ENCODE peak calls at places on chromosomes 16 and 17, in nine cellular contexts. W is colonic mucosa; S is CD8-positive, alpha-beta T cell; B is fibroblast of the aortic adventitia; Q is body of pancreas; R is SJCRH30; M is fibroblast of mammary gland; P is HFF-Myc; A is RWPE2. K is an unnamed sample.

GRCh38 chr16:17106243-17106791 is 364.4 kb downstream of the XYLT1 start:
- DNase-seq in Q (no peak), S (no peak), B (no peak), W (no peak), M (no peak), A (no peak), P (no peak), R (no peak), K (no peak)

GRCh38 chr16:17798721-17799120 is 328.0 kb upstream of the XYLT1 start:
- DNase-seq in S (no peak), Q (no peak), R (no peak), B (no peak), M (no peak), A (no peak), P (no peak), W (no peak), K (no peak)

GRCh38 chr16:70685938-70686375 is at the start of gene MTSS2:
- DNase-seq in A (no peak), Q (peak; percentile 88), S (peak; percentile 26), W (peak; percentile 66), B (peak; percentile 75), P (no peak), M (peak; percentile 76), R (peak; percentile 82), K (no peak)

GRCh38 chr17:28926786-28927185 is 23.9 kb upstream of the DHRS13 start:
- DNase-seq in M (no peak), R (no peak), P (no peak), B (no peak), W (no peak), S (no peak), Q (no peak), A (no peak), K (no peak)

GRCh38 chr17:19022747-19023146 is 18.2 kb upstream of the FAM83G start:
- DNase-seq in Q (no peak), A (no peak), S (no peak), P (no peak), W (no peak), B (no peak), R (no peak), M (no peak), K (no peak)

GRCh38 chr17:18362509-18363020 is 785 bp downstream of the SHMT1 start:
- DNase-seq in Q (peak; percentile 78), P (no peak), B (peak; percentile 18), W (peak; percentile 78), S (no peak), M (peak; percentile 58), A (no peak), R (peak; percentile 89), K (no peak)

GRCh38 chr16:23498863-23499262 is 11.4 kb downstream of the GGA2 start:
- DNase-seq in B (no peak), A (no peak), W (no peak), Q (no peak), S (no peak), M (no peak), P (no peak), R (no peak), K (no peak)

GRCh38 chr17:35731932-35732805 is 730 bp downstream of the RASL10B start:
- DNase-seq in R (no peak), S (no peak), W (no peak), M (no peak), A (no peak), P (no peak), Q (peak; percentile 43), B (no peak), K (no peak)

GRCh38 chr17:57107498-57108101 is 22.6 kb downstream of the AKAP1 start:
- DNase-seq in W (peak; percentile 80), R (no peak), M (no peak), S (no peak), P (no peak), A (no peak), B (no peak), Q (no peak), K (no peak)

GRCh38 chr17:19460695-19461094 is 49.7 kb downstream of the RNF112 start:
- DNase-seq in S (no peak), P (no peak), B (peak; percentile 54), Q (no peak), A (no peak), R (peak; percentile 73), W (peak; percentile 38), M (peak; percentile 38), K (no peak)

GRCh38 chr17:71453876-71454422 is 666.9 kb upstream of the SOX9 start:
- DNase-seq in M (no peak), A (no peak), Q (no peak), R (no peak), S (no peak), W (no peak), B (no peak), P (no peak), K (no peak)

GRCh38 chr17:49291929-49292328 is 61.3 kb upstream of the PHOSPHO1 start:
- DNase-seq in M (no peak), R (no peak), P (no peak), Q (no peak), W (no peak), S (no peak), A (no peak), B (no peak), K (no peak)

GRCh38 chr17:74779948-74780400 is 3.8 kb upstream of the NAT9 start:
- DNase-seq in S (peak; percentile 44), B (no peak), Q (no peak), A (no peak), W (no peak), P (no peak), M (no peak), R (no peak), K (no peak)

GRCh38 chr16:81567987-81568748 is 123.6 kb downstream of the CMIP start:
- DNase-seq in R (no peak), B (peak; percentile 64), M (peak; percentile 47), P (no peak), A (no peak), S (no peak), Q (peak; percentile 56), W (no peak), K (no peak)

GRCh38 chr17:21530841-21531240 is 154.7 kb downstream of the KCNJ12 start:
- DNase-seq in B (no peak), Q (no peak), M (no peak), S (no peak), W (no peak), A (no peak), P (no peak), R (no peak), K (no peak)

GRCh38 chr17:6554871-6555330 is 1.5 kb downstream of the PITPNM3 start:
- DNase-seq in S (no peak), R (peak; percentile 63), A (no peak), Q (no peak), B (no peak), M (no peak), W (peak; percentile 65), P (no peak), K (no peak)

GRCh38 chr16:56588781-56589140 is 567 bp upstream of the MT3 start:
- DNase-seq in Q (no peak), R (no peak), S (no peak), W (no peak), B (no peak), A (no peak), P (no peak), M (no peak), K (no peak)

DNA sequence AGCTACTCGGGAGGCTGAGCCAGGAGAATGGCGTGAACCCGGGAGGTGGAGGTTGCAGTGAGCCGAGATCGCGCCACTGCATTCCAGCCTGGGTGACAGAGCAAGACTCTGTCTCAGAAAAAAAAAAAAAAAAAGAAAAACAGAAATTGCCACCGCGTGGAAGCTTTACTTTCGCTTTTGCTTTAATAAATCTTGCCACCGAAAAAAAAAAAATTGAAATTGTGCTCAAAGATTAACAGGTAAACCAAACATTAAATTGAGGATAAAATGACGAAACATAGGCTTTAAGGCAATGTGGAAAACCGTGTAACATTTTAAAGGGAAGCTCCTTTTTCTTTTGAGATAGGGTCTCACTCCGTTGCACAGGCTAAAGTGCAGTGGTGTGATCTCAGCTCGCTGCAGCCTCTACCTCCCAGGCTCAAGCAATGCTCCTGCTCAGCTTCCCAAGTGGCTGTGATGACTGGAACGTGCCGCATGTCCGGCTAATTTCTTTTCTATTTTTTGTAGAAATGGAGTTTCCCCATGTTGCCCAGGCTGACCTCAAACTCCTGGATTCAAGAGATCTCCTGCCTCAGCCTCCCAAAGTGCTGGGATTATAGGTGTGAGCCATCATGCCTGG is 40.1 kb downstream of the ZNF276 start:
- DNase-seq in A (no peak), B (no peak), M (no peak), R (no peak), Q (no peak), W (no peak), S (no peak), P (no peak), K (no peak)
- H3K4me3 ChIP-seq in A (no peak overlapping the region), B (no peak overlapping the region), M (no peak overlapping the region), R (no peak overlapping the region), Q (no peak overlapping the region), W (no peak overlapping the region), S (peak overlapping the region; percentile 21), P (no peak overlapping the region), K (no peak overlapping the region)

GRCh38 chr16:54937673-54938350 is 7.1 kb downstream of the IRX5 start:
- DNase-seq in A (no peak), B (no peak), Q (no peak), P (no peak), W (no peak), S (no peak), M (no peak), R (no peak), K (no peak)

GRCh38 chr16:54938351-54939346 is 8.0 kb downstream of the IRX5 start:
- DNase-seq in M (no peak), B (peak; percentile 14), A (no peak), R (no peak), W (no peak), Q (no peak), P (no peak), S (no peak), K (no peak)

GRCh38 chr16:54936086-54936978 is 5.7 kb downstream of the IRX5 start:
- DNase-seq in Q (peak; percentile 16), M (peak; percentile 57), S (no peak), B (peak; percentile 57), A (no peak), W (no peak), P (no peak), R (no peak), K (no peak)

GRCh38 chr16:54935411-54936085 is 4.9 kb downstream of the IRX5 start:
- DNase-seq in W (no peak), P (no peak), A (no peak), B (peak; percentile 31), R (no peak), Q (no peak), S (no peak), M (no peak), K (no peak)

GRCh38 chr16:54936979-54937672 is 6.5 kb downstream of the IRX5 start:
- DNase-seq in S (no peak), W (no peak), B (peak; percentile 58), P (no peak), R (no peak), M (peak; percentile 65), A (no peak), Q (peak; percentile 24), K (no peak)
- H3K4me3 ChIP-seq in S (peak overlapping the region; percentile 15), W (no peak overlapping the region), B (peak overlapping the region; percentile 53), P (peak overlapping the region; percentile 82), R (no peak overlapping the region), M (peak overlapping the region; percentile 44), A (peak overlapping the region; percentile 25), Q (no peak overlapping the region), K (peak overlapping the region; percentile 24)

GRCh38 chr17:47189732-47190621 is 882 bp upstream of the CDC27 start:
- DNase-seq in B (no peak), A (no peak), Q (no peak), R (no peak), W (no peak), P (no peak), S (no peak), M (no peak), K (no peak)
- H3K4me3 ChIP-seq in B (peak overlapping the region; percentile 67), A (peak overlapping the region; percentile 58), Q (no peak overlapping the region), R (peak overlapping the region; percentile 75), W (peak overlapping the region; percentile 60), P (peak overlapping the region; percentile 95), S (peak overlapping the region; percentile 43), M (peak overlapping the region; percentile 54), K (peak overlapping the region; percentile 27)

GRCh38 chr17:82858376-82859126 is 18.7 kb upstream of the ZNF750 start:
- DNase-seq in B (no peak), Q (peak; percentile 29), W (no peak), S (no peak), P (no peak), M (no peak), R (no peak), A (peak; percentile 58), K (no peak)
- H3K4me3 ChIP-seq in B (no peak overlapping the region), Q (no peak overlapping the region), W (no peak overlapping the region), S (no peak overlapping the region), P (no peak overlapping the region), M (no peak overlapping the region), R (no peak overlapping the region), A (no peak overlapping the region), K (no peak overlapping the region)